ENCODE peak calls at places on chromosome 12, in seven cellular contexts. P is astrocyte of the spinal cord, J is A673, H is BE2C, Z is mucosa of descending colon, T is lower leg skin, R is psoas muscle. B is an unnamed sample.

GRCh38 chr12:46787496-46788055 is 38.2 kb downstream of the SLC38A4 start:
- DNase-seq in T (no peak), R (no peak), P (no peak), Z (no peak), H (no peak), J (no peak), B (peak)

GRCh38 chr12:75533239-75533638 is 21.8 kb upstream of the KRR1 start:
- DNase-seq in R (no peak), P (no peak), Z (no peak), H (no peak), T (no peak), J (no peak), B (no peak)

GRCh38 chr12:130529781-130530180 is 186.3 kb downstream of the RIMBP2 start:
- DNase-seq in P (no peak), Z (no peak), T (no peak), H (no peak), J (no peak), R (no peak), B (no peak)

GRCh38 chr12:65824314-65824563 is at the start of gene HMGA2:
- DNase-seq in J (no peak), P (no peak), Z (no peak), H (peak), R (no peak), T (peak), B (peak)

GRCh38 chr12:118190266-118190665 is 54.3 kb downstream of the PEBP1 start:
- DNase-seq in R (no peak), T (no peak), Z (no peak), J (no peak), H (peak), P (peak), B (peak)

GRCh38 chr12:47312794-47313426 is 233.2 kb upstream of the AMIGO2 start:
- DNase-seq in J (no peak), Z (no peak), R (no peak), P (no peak), T (no peak), H (no peak), B (no peak)

GRCh38 chr12:49389092-49389703 is 21.9 kb downstream of the SPATS2 start:
- DNase-seq in Z (peak), T (no peak), J (no peak), P (no peak), R (peak), H (no peak), B (no peak)

GRCh38 chr12:50686406-50686805 is 77.5 kb upstream of the ATF1 start:
- DNase-seq in J (no peak), T (no peak), H (no peak), R (no peak), P (no peak), Z (no peak), B (no peak)

GRCh38 chr12:69115099-69115498 is 124.3 kb upstream of the CPSF6 start:
- DNase-seq in J (no peak), P (no peak), T (no peak), R (no peak), H (no peak), Z (no peak), B (no peak)

GRCh38 chr12:52506858-52507715 is 13.1 kb downstream of the KRT5 start:
- DNase-seq in Z (peak), R (no peak), H (no peak), P (peak), T (no peak), J (peak), B (peak)

GRCh38 chr12:15863258-15863835 is 18.8 kb upstream of the STRAP start:
- DNase-seq in R (no peak), J (no peak), Z (no peak), H (no peak), T (no peak), P (no peak), B (no peak)

GRCh38 chr12:104485651-104486341 is 29.0 kb downstream of the CHST11 start:
- DNase-seq in Z (no peak), P (no peak), T (no peak), R (no peak), H (no peak), J (no peak), B (no peak)

GRCh38 chr12:30643366-30643765 is 52.3 kb downstream of the IPO8 start:
- DNase-seq in P (peak), R (no peak), T (no peak), H (no peak), Z (no peak), J (no peak), B (no peak)

GRCh38 chr12:52351196-52352059 is 15.9 kb downstream of the KRT85 start:
- DNase-seq in Z (no peak), J (no peak), P (no peak), T (peak), H (no peak), R (no peak), B (no peak)

GRCh38 chr12:104669057-104669770 is 212.5 kb downstream of the CHST11 start:
- DNase-seq in P (peak), R (no peak), H (peak), T (no peak), Z (peak), J (peak), B (no peak)

GRCh38 chr12:68792952-68793351 is 15.0 kb upstream of the MDM2 start:
- DNase-seq in Z (peak), P (peak), H (peak), R (no peak), T (peak), J (peak), B (no peak)

GRCh38 chr12:29564925-29565324 is 67.4 kb upstream of the OVCH1 start:
- DNase-seq in R (no peak), J (no peak), Z (no peak), P (no peak), T (no peak), H (no peak), B (no peak)

GRCh38 chr12:80406253-80406652 is 37.8 kb upstream of the PTPRQ start:
- DNase-seq in P (no peak), Z (no peak), H (no peak), R (no peak), T (no peak), J (no peak), B (no peak)

GRCh38 chr12:2118061-2118460 is 65.3 kb downstream of the CACNA1C start:
- DNase-seq in R (no peak), H (no peak), T (no peak), P (no peak), J (no peak), Z (no peak), B (no peak)

DNA sequence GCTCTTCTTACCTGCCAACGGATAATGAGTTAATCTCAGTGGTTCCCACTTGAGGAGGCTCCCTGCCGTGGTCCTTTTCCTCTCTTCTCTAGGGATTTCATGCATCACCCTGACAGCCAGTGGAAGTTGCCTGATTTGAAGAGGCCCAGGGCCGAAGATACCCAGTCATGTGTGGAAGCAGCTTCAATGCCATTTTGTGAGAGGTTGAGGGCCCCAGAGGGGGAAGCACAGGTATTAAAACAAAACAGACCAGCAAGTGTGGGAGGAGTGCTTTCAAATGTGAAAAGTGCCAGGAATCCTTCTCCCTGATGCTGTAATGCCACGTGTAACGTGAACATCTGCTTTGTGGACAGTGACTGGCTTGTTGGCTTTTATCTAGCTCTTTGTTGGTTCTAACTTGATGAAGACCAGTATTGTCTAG is 1.5 kb downstream of the TCP11L2 start:
- DNase-seq in Z (no peak), H (no peak), T (no peak), J (no peak), P (no peak), R (no peak), B (no peak)
- H3K4me3 ChIP-seq in Z (no peak), H (no peak), T (no peak), J (no peak), P (no peak), R (peak), B (peak)

GRCh38 chr12:27123642-27124041 is 41.3 kb upstream of the C12orf71 start:
- DNase-seq in J (peak), H (no peak), Z (no peak), P (no peak), T (no peak), R (no peak), B (peak)
- TF ChIP-seq CTCF in J (peak), H (peak), Z (no peak), P (no peak), T (no peak), R (peak), B (no peak)

GRCh38 chr12:54001283-54002187 is 1.6 kb downstream of the HOXC9 start:
- DNase-seq in R (peak), P (no peak), T (no peak), Z (no peak), H (no peak), J (no peak), B (no peak)

GRCh38 chr12:54002915-54003339 is 3.0 kb downstream of the HOXC9 start:
- DNase-seq in Z (no peak), T (no peak), J (no peak), H (no peak), R (peak), P (no peak), B (no peak)

GRCh38 chr12:54000774-54001114 is 783 bp downstream of the HOXC9 start:
- DNase-seq in H (no peak), Z (no peak), J (no peak), R (no peak), P (no peak), T (no peak), B (no peak)

GRCh38 chr12:54003625-54004024 is 3.7 kb downstream of the HOXC9 start:
- DNase-seq in T (no peak), R (no peak), Z (no peak), H (peak), P (no peak), J (no peak), B (no peak)

DNA sequence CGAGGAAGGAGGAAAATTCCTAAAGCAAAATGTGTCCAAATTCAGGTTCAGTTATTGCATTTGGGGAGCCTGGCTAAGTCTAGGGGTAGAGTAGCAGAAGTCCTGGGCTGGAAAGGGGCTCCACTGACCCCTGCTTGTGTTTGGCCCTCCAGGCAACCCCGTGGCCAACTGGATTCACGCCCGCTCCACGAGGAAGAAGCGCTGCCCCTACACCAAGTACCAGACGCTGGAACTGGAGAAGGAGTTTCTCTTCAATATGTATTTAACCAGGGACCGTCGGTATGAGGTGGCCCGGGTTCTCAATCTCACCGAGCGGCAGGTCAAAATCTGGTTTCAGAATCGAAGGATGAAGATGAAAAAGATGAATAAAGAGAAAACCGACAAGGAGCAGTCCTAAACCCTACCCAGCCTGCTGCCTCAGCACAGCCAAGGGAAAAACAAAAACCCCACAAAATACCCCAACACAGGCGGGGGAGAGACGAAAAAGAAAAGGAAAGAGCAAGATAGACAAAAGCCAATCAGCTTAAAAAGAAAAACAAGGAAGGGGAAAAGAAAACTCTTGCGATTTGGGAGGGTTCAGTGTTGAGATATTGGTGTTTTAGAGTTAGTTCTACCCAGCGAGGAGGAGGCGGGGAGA is 2.4 kb downstream of the HOXC9 start:
- DNase-seq in J (no peak), T (no peak), R (peak), Z (no peak), H (no peak), P (no peak), B (no peak)
- H3K4me3 ChIP-seq in J (no peak), T (no peak), R (peak), Z (no peak), H (no peak), P (no peak), B (no peak)

GRCh38 chr12:124694846-124695497 is 127.6 kb upstream of the NCOR2 start:
- DNase-seq in P (peak), H (no peak), J (no peak), R (no peak), Z (no peak), T (no peak), B (peak)
- TF ChIP-seq CTCF in P (peak), H (no peak), J (no peak), R (no peak), Z (no peak), T (no peak), B (peak)

DNA sequence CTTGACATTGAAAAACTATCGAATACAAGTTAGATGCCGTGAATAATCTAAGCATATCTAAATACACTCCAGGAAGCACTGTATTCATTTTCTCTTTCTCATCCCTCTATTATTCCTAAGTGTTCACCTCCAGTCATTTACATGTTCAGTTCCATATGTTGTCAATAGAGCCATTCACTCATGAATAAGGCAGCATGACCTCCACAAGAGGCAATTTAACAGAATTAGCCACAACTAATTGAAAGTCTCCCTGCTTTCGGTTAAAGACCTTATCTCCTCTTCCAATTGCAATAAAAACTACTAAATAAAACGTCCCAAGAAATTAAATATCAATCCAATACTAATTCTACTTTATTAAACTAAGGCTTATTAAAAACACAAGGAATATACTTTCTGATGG is 1.8 kb downstream of the LRIG3 start:
- DNase-seq in R (no peak), T (no peak), H (no peak), P (peak), J (peak), Z (no peak), B (peak)
- H3K4me3 ChIP-seq in R (peak), T (peak), H (no peak), P (peak), J (peak), Z (peak), B (peak)

DNA sequence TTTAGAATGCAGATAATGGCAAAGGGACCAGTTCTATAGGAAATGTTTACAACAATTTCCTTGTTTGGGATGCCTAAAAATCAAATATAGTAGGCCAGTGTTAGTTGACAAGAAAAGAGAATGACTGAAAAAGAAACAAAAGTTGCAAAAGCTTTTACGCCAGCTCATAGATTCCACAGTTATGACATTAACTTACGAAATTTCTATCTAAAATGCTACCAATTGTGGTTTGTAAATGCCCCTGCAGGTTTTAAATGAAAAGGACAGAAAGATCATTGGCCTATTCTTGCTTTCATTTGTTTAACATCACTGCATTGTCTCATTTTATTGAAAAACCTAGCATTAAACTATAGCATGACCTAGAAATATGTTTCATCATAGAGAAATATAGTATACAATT is 345.8 kb downstream of the CCDC91 start:
- DNase-seq in P (peak), Z (no peak), T (no peak), R (no peak), J (no peak), H (no peak), B (peak)
- TF ChIP-seq CTCF in P (no peak), Z (no peak), T (no peak), R (no peak), J (no peak), H (no peak), B (peak)